ENCODE peak calls at places on chromosomes 5 and 9, in eight cellular contexts. One of them, this sample, is unnamed.

GRCh38 chr5:137233726-137234125 is 265.4 kb downstream of the SPOCK1 start:
- DNase-seq in gastrocnemius medialis: no peak
- DNase-seq in ascending aorta: no peak
- DNase-seq in AG10803: no peak
- DNase-seq in GM12865: no peak
- DNase-seq in lower lobe of right lung: no peak
- DNase-seq in pancreas: no peak
- DNase-seq in right lobe of liver: no peak
- DNase-seq in this sample: no peak

GRCh38 chr9:32419921-32420320 is 35.5 kb downstream of the ACO1 start:
- DNase-seq in gastrocnemius medialis: no peak
- DNase-seq in ascending aorta: no peak
- DNase-seq in AG10803: no peak
- DNase-seq in GM12865: no peak
- DNase-seq in lower lobe of right lung: no peak
- DNase-seq in pancreas: no peak
- DNase-seq in right lobe of liver: no peak
- DNase-seq in this sample: no peak

GRCh38 chr5:38463634-38464521 is 92.6 kb downstream of the LIFR start:
- DNase-seq in gastrocnemius medialis: peak
- DNase-seq in ascending aorta: no peak
- DNase-seq in AG10803: peak
- DNase-seq in GM12865: no peak
- DNase-seq in lower lobe of right lung: no peak
- DNase-seq in pancreas: no peak
- DNase-seq in right lobe of liver: no peak
- DNase-seq in this sample: peak

GRCh38 chr5:28779161-28779754 is 1740.9 kb upstream of the CDH9 start:
- DNase-seq in gastrocnemius medialis: no peak
- DNase-seq in ascending aorta: no peak
- DNase-seq in AG10803: no peak
- DNase-seq in GM12865: no peak
- DNase-seq in lower lobe of right lung: no peak
- DNase-seq in pancreas: no peak
- DNase-seq in right lobe of liver: no peak
- DNase-seq in this sample: peak

GRCh38 chr9:129889936-129890717 is 54.9 kb downstream of the USP20 start:
- DNase-seq in gastrocnemius medialis: no peak
- DNase-seq in ascending aorta: no peak
- DNase-seq in AG10803: no peak
- DNase-seq in GM12865: peak
- DNase-seq in lower lobe of right lung: peak
- DNase-seq in pancreas: no peak
- DNase-seq in right lobe of liver: no peak
- DNase-seq in this sample: no peak

GRCh38 chr9:33107762-33108161 is 31.3 kb upstream of the SMU1 start:
- DNase-seq in gastrocnemius medialis: no peak
- DNase-seq in ascending aorta: no peak
- DNase-seq in AG10803: no peak
- DNase-seq in GM12865: no peak
- DNase-seq in lower lobe of right lung: no peak
- DNase-seq in pancreas: no peak
- DNase-seq in right lobe of liver: no peak
- DNase-seq in this sample: no peak

GRCh38 chr9:74499770-74500583 is 2.8 kb downstream of the RORB start:
- DNase-seq in gastrocnemius medialis: no peak
- DNase-seq in ascending aorta: no peak
- DNase-seq in AG10803: no peak
- DNase-seq in GM12865: no peak
- DNase-seq in lower lobe of right lung: no peak
- DNase-seq in pancreas: no peak
- DNase-seq in right lobe of liver: no peak
- DNase-seq in this sample: no peak

GRCh38 chr5:75335952-75336624 is 932 bp upstream of the HMGCR start:
- DNase-seq in gastrocnemius medialis: peak
- DNase-seq in ascending aorta: no peak
- DNase-seq in AG10803: peak
- DNase-seq in GM12865: peak
- DNase-seq in lower lobe of right lung: no peak
- DNase-seq in pancreas: peak
- DNase-seq in right lobe of liver: no peak
- DNase-seq in this sample: peak

GRCh38 chr5:123945548-123945947 is 433.6 kb downstream of the CSNK1G3 start:
- DNase-seq in gastrocnemius medialis: no peak
- DNase-seq in ascending aorta: no peak
- DNase-seq in AG10803: no peak
- DNase-seq in GM12865: no peak
- DNase-seq in lower lobe of right lung: no peak
- DNase-seq in pancreas: no peak
- DNase-seq in right lobe of liver: no peak
- DNase-seq in this sample: no peak

GRCh38 chr9:34500623-34501267 is 22.0 kb downstream of the ENHO start:
- DNase-seq in gastrocnemius medialis: peak
- DNase-seq in ascending aorta: no peak
- DNase-seq in AG10803: peak
- DNase-seq in GM12865: peak
- DNase-seq in lower lobe of right lung: peak
- DNase-seq in pancreas: no peak
- DNase-seq in right lobe of liver: no peak
- DNase-seq in this sample: peak

GRCh38 chr5:50576686-50577256 is 89.7 kb upstream of the PARP8 start:
- DNase-seq in gastrocnemius medialis: no peak
- DNase-seq in ascending aorta: no peak
- DNase-seq in AG10803: no peak
- DNase-seq in GM12865: no peak
- DNase-seq in lower lobe of right lung: no peak
- DNase-seq in pancreas: no peak
- DNase-seq in right lobe of liver: no peak
- DNase-seq in this sample: no peak

GRCh38 chr9:136856078-136856474 is 3.9 kb downstream of the MAMDC4 start:
- DNase-seq in gastrocnemius medialis: no peak
- DNase-seq in ascending aorta: no peak
- DNase-seq in AG10803: no peak
- DNase-seq in GM12865: no peak
- DNase-seq in lower lobe of right lung: no peak
- DNase-seq in pancreas: peak
- DNase-seq in right lobe of liver: no peak
- DNase-seq in this sample: no peak

GRCh38 chr9:79471577-79472543 is 99.9 kb upstream of the TLE4 start:
- DNase-seq in gastrocnemius medialis: peak
- DNase-seq in ascending aorta: peak
- DNase-seq in AG10803: peak
- DNase-seq in GM12865: peak
- DNase-seq in lower lobe of right lung: peak
- DNase-seq in pancreas: peak
- DNase-seq in right lobe of liver: no peak
- DNase-seq in this sample: peak

GRCh38 chr9:105438136-105438839 is 9.5 kb upstream of the FSD1L start:
- DNase-seq in gastrocnemius medialis: peak
- DNase-seq in ascending aorta: no peak
- DNase-seq in AG10803: peak
- DNase-seq in GM12865: no peak
- DNase-seq in lower lobe of right lung: no peak
- DNase-seq in pancreas: no peak
- DNase-seq in right lobe of liver: no peak
- DNase-seq in this sample: no peak

GRCh38 chr9:35515766-35516165 is 25.9 kb downstream of the RUSC2 start:
- DNase-seq in gastrocnemius medialis: no peak
- DNase-seq in ascending aorta: no peak
- DNase-seq in AG10803: no peak
- DNase-seq in GM12865: no peak
- DNase-seq in lower lobe of right lung: peak
- DNase-seq in pancreas: no peak
- DNase-seq in right lobe of liver: no peak
- DNase-seq in this sample: peak

GRCh38 chr5:1883925-1884637 is 1.4 kb upstream of the IRX4 start:
- DNase-seq in gastrocnemius medialis: no peak
- DNase-seq in ascending aorta: no peak
- DNase-seq in AG10803: no peak
- DNase-seq in GM12865: no peak
- DNase-seq in lower lobe of right lung: peak
- DNase-seq in pancreas: no peak
- DNase-seq in right lobe of liver: peak
- DNase-seq in this sample: peak
- H3K4me3 ChIP-seq in gastrocnemius medialis: peak
- H3K4me3 ChIP-seq in ascending aorta: no peak
- H3K4me3 ChIP-seq in AG10803: no peak
- H3K4me3 ChIP-seq in GM12865: no peak
- H3K4me3 ChIP-seq in lower lobe of right lung: no peak
- H3K4me3 ChIP-seq in pancreas: no peak
- H3K4me3 ChIP-seq in right lobe of liver: no peak
- H3K4me3 ChIP-seq in this sample: peak

DNA sequence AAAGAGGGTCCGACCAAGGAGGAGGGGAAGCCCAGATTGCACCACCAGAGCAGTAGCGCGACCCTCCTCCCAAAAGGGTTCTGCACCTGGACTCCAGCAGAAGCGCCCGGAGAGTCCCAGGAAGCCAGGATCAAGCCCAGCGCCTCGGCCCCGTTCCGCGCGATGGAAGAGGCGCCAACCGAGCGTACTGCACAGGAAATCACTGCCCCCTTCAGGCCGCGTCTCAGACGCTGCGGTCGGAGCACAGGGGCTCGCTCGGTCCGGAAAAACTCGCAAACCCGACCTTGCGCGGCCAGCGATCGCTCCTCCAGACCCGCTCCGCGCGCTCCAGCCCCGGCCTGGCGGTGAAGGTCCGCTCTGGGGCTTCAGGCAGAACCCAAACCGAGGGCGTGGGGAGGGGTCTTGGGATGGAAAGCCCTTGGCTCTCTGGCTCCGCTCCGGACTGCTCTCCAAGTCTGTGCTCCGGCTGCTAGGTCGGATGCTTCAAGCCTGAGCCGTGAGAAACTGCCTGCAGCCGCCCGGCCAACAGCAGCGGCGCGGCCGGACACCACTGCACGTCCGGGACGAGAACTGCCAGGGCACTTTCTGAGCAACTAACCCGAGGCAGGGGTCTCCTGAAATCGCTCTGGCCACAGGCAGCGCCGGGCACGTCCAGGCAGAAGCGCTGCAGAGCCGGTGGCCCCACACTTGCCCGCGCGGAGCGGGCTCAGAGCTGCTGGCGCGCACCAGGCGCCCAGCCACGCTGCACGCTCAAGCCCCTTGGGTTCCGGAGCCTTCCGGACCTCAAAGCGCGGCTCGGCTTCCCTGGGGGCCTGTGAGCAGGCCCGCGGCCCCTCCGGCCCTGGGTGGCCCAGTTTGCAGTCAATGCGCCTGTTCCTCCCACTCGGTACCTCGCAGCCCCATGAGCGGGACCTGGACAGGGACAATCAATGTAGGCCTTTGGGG is 1.3 kb downstream of the GABBR2 start:
- DNase-seq in gastrocnemius medialis: no peak
- DNase-seq in ascending aorta: no peak
- DNase-seq in AG10803: peak
- DNase-seq in GM12865: peak
- DNase-seq in lower lobe of right lung: peak
- DNase-seq in pancreas: peak
- DNase-seq in right lobe of liver: no peak
- DNase-seq in this sample: peak
- TF ChIP-seq CTCF in gastrocnemius medialis: peak
- TF ChIP-seq CTCF in ascending aorta: no peak
- TF ChIP-seq CTCF in AG10803: peak
- TF ChIP-seq CTCF in GM12865: peak
- TF ChIP-seq CTCF in lower lobe of right lung: peak
- TF ChIP-seq CTCF in pancreas: no peak
- TF ChIP-seq CTCF in right lobe of liver: peak
- TF ChIP-seq CTCF in this sample: no peak

GRCh38 chr5:151740958-151741373 is 17.5 kb downstream of the ATOX1 start:
- DNase-seq in gastrocnemius medialis: no peak
- DNase-seq in ascending aorta: no peak
- DNase-seq in AG10803: peak
- DNase-seq in GM12865: no peak
- DNase-seq in lower lobe of right lung: no peak
- DNase-seq in pancreas: no peak
- DNase-seq in right lobe of liver: no peak
- DNase-seq in this sample: peak

GRCh38 chr5:151738125-151738848 is 20.1 kb downstream of the ATOX1 start:
- DNase-seq in gastrocnemius medialis: no peak
- DNase-seq in ascending aorta: no peak
- DNase-seq in AG10803: no peak
- DNase-seq in GM12865: no peak
- DNase-seq in lower lobe of right lung: no peak
- DNase-seq in pancreas: no peak
- DNase-seq in right lobe of liver: no peak
- DNase-seq in this sample: no peak

GRCh38 chr5:151740336-151740942 is 18.0 kb downstream of the ATOX1 start:
- DNase-seq in gastrocnemius medialis: peak
- DNase-seq in ascending aorta: no peak
- DNase-seq in AG10803: peak
- DNase-seq in GM12865: peak
- DNase-seq in lower lobe of right lung: no peak
- DNase-seq in pancreas: no peak
- DNase-seq in right lobe of liver: no peak
- DNase-seq in this sample: peak

GRCh38 chr5:151739939-151740335 is 18.5 kb downstream of the ATOX1 start:
- DNase-seq in gastrocnemius medialis: no peak
- DNase-seq in ascending aorta: no peak
- DNase-seq in AG10803: peak
- DNase-seq in GM12865: no peak
- DNase-seq in lower lobe of right lung: no peak
- DNase-seq in pancreas: no peak
- DNase-seq in right lobe of liver: no peak
- DNase-seq in this sample: peak

GRCh38 chr5:151739395-151739794 is 19.0 kb downstream of the ATOX1 start:
- DNase-seq in gastrocnemius medialis: no peak
- DNase-seq in ascending aorta: no peak
- DNase-seq in AG10803: no peak
- DNase-seq in GM12865: no peak
- DNase-seq in lower lobe of right lung: no peak
- DNase-seq in pancreas: no peak
- DNase-seq in right lobe of liver: no peak
- DNase-seq in this sample: no peak
- H3K4me3 ChIP-seq in gastrocnemius medialis: no peak
- H3K4me3 ChIP-seq in ascending aorta: no peak
- H3K4me3 ChIP-seq in AG10803: no peak
- H3K4me3 ChIP-seq in GM12865: no peak
- H3K4me3 ChIP-seq in lower lobe of right lung: no peak
- H3K4me3 ChIP-seq in pancreas: no peak
- H3K4me3 ChIP-seq in right lobe of liver: no peak
- H3K4me3 ChIP-seq in this sample: no peak

GRCh38 chr9:114551750-114552685 is 35.6 kb upstream of the ATP6V1G1 start:
- DNase-seq in gastrocnemius medialis: peak
- DNase-seq in ascending aorta: peak
- DNase-seq in AG10803: peak
- DNase-seq in GM12865: no peak
- DNase-seq in lower lobe of right lung: no peak
- DNase-seq in pancreas: peak
- DNase-seq in right lobe of liver: no peak
- DNase-seq in this sample: peak
- TF ChIP-seq CTCF in gastrocnemius medialis: no peak
- TF ChIP-seq CTCF in ascending aorta: no peak
- TF ChIP-seq CTCF in AG10803: no peak
- TF ChIP-seq CTCF in GM12865: no peak
- TF ChIP-seq CTCF in lower lobe of right lung: no peak
- TF ChIP-seq CTCF in pancreas: no peak
- TF ChIP-seq CTCF in right lobe of liver: no peak
- TF ChIP-seq CTCF in this sample: no peak

DNA sequence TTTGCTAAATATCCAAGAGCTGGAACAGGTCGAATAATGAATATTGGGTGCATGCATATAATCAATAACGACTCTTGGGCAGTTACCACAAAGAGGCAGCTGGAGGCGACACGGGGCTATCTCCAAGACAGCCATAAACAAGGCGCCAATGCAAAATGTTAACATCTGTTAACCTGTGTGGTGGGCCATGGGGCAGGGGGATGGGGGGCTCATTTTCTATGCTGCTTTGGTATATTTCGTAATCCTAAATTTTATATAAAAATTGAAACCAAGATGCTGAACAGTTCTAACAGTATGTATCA is 1.3 kb upstream of the RNF44 start:
- DNase-seq in gastrocnemius medialis: no peak
- DNase-seq in ascending aorta: no peak
- DNase-seq in AG10803: no peak
- DNase-seq in GM12865: no peak
- DNase-seq in lower lobe of right lung: no peak
- DNase-seq in pancreas: no peak
- DNase-seq in right lobe of liver: no peak
- DNase-seq in this sample: no peak
- H3K4me3 ChIP-seq in gastrocnemius medialis: peak
- H3K4me3 ChIP-seq in ascending aorta: peak
- H3K4me3 ChIP-seq in AG10803: no peak
- H3K4me3 ChIP-seq in GM12865: no peak
- H3K4me3 ChIP-seq in lower lobe of right lung: peak
- H3K4me3 ChIP-seq in pancreas: no peak
- H3K4me3 ChIP-seq in right lobe of liver: no peak
- H3K4me3 ChIP-seq in this sample: no peak